ENCODE peak calls at places on chromosomes 13 and 19, in seven cellular contexts. One of them, this sample, is unnamed.

GRCh38 chr13:40910324-40911050 is 108.6 kb downstream of the ELF1 start:
- DNase-seq in colonic mucosa: no peak
- DNase-seq in adrenal gland: no peak
- DNase-seq in progenitor cell of endocrine pancreas: no peak
- DNase-seq in HCT116: no peak
- DNase-seq in type B pancreatic cell: no peak
- DNase-seq in tibial nerve: no peak
- DNase-seq in this sample: no peak

GRCh38 chr13:47306991-47307390 is 410.1 kb upstream of the HTR2A start:
- DNase-seq in colonic mucosa: no peak
- DNase-seq in adrenal gland: no peak
- DNase-seq in progenitor cell of endocrine pancreas: no peak
- DNase-seq in HCT116: no peak
- DNase-seq in type B pancreatic cell: no peak
- DNase-seq in tibial nerve: no peak
- DNase-seq in this sample: no peak

GRCh38 chr13:25943081-25943480 is 108.7 kb downstream of the SHISA2 start:
- DNase-seq in colonic mucosa: no peak
- DNase-seq in adrenal gland: no peak
- DNase-seq in progenitor cell of endocrine pancreas: no peak
- DNase-seq in HCT116: no peak
- DNase-seq in type B pancreatic cell: no peak
- DNase-seq in tibial nerve: no peak
- DNase-seq in this sample: no peak

GRCh38 chr13:40170982-40171381 is 495.5 kb downstream of the FOXO1 start:
- DNase-seq in colonic mucosa: no peak
- DNase-seq in adrenal gland: no peak
- DNase-seq in progenitor cell of endocrine pancreas: no peak
- DNase-seq in HCT116: peak; percentile 68
- DNase-seq in type B pancreatic cell: no peak
- DNase-seq in tibial nerve: no peak
- DNase-seq in this sample: no peak

GRCh38 chr13:97267418-97268059 is 45.4 kb downstream of the MBNL2 start:
- DNase-seq in colonic mucosa: no peak
- DNase-seq in adrenal gland: no peak
- DNase-seq in progenitor cell of endocrine pancreas: no peak
- DNase-seq in HCT116: no peak
- DNase-seq in type B pancreatic cell: no peak
- DNase-seq in tibial nerve: no peak
- DNase-seq in this sample: no peak

GRCh38 chr13:98658131-98658530 is 81.2 kb upstream of the STK24 start:
- DNase-seq in colonic mucosa: peak; percentile 38
- DNase-seq in adrenal gland: no peak
- DNase-seq in progenitor cell of endocrine pancreas: no peak
- DNase-seq in HCT116: no peak
- DNase-seq in type B pancreatic cell: no peak
- DNase-seq in tibial nerve: no peak
- DNase-seq in this sample: no peak

GRCh38 chr13:46852168-46852567 is 44.7 kb downstream of the HTR2A start:
- DNase-seq in colonic mucosa: no peak
- DNase-seq in adrenal gland: no peak
- DNase-seq in progenitor cell of endocrine pancreas: no peak
- DNase-seq in HCT116: no peak
- DNase-seq in type B pancreatic cell: no peak
- DNase-seq in tibial nerve: no peak
- DNase-seq in this sample: no peak

GRCh38 chr19:49380391-49380790 is 7.7 kb upstream of the KASH5 start:
- DNase-seq in colonic mucosa: no peak
- DNase-seq in adrenal gland: no peak
- DNase-seq in progenitor cell of endocrine pancreas: no peak
- DNase-seq in HCT116: no peak
- DNase-seq in type B pancreatic cell: no peak
- DNase-seq in tibial nerve: no peak
- DNase-seq in this sample: no peak

GRCh38 chr19:29832801-29833200 is 21.0 kb downstream of the CCNE1 start:
- DNase-seq in colonic mucosa: no peak
- DNase-seq in adrenal gland: no peak
- DNase-seq in progenitor cell of endocrine pancreas: no peak
- DNase-seq in HCT116: no peak
- DNase-seq in type B pancreatic cell: no peak
- DNase-seq in tibial nerve: no peak
- DNase-seq in this sample: no peak

GRCh38 chr13:101449971-101450748 is 2.3 kb upstream of the ITGBL1 start:
- DNase-seq in colonic mucosa: no peak
- DNase-seq in adrenal gland: no peak
- DNase-seq in progenitor cell of endocrine pancreas: no peak
- DNase-seq in HCT116: peak; percentile 42
- DNase-seq in type B pancreatic cell: no peak
- DNase-seq in tibial nerve: no peak
- DNase-seq in this sample: no peak

GRCh38 chr13:70568571-70568970 is 460.3 kb upstream of the KLHL1 start:
- DNase-seq in colonic mucosa: peak; percentile 21
- DNase-seq in adrenal gland: no peak
- DNase-seq in progenitor cell of endocrine pancreas: no peak
- DNase-seq in HCT116: peak; percentile 19
- DNase-seq in type B pancreatic cell: no peak
- DNase-seq in tibial nerve: peak; percentile 55
- DNase-seq in this sample: no peak

GRCh38 chr19:47719047-47719885 is 6.0 kb downstream of the EHD2 start:
- DNase-seq in colonic mucosa: peak; percentile 61
- DNase-seq in adrenal gland: peak; percentile 94
- DNase-seq in progenitor cell of endocrine pancreas: no peak
- DNase-seq in HCT116: no peak
- DNase-seq in type B pancreatic cell: no peak
- DNase-seq in tibial nerve: peak; percentile 79
- DNase-seq in this sample: peak; percentile 47

GRCh38 chr13:105410602-105411001 is 1124.9 kb downstream of the EFNB2 start:
- DNase-seq in colonic mucosa: peak; percentile 69
- DNase-seq in adrenal gland: peak; percentile 64
- DNase-seq in progenitor cell of endocrine pancreas: peak; percentile 11
- DNase-seq in HCT116: peak; percentile 23
- DNase-seq in type B pancreatic cell: no peak
- DNase-seq in tibial nerve: peak; percentile 47
- DNase-seq in this sample: no peak

GRCh38 chr13:44106231-44107152 is 226.8 kb downstream of the LACC1 start:
- DNase-seq in colonic mucosa: no peak
- DNase-seq in adrenal gland: no peak
- DNase-seq in progenitor cell of endocrine pancreas: no peak
- DNase-seq in HCT116: no peak
- DNase-seq in type B pancreatic cell: no peak
- DNase-seq in tibial nerve: peak; percentile 17
- DNase-seq in this sample: no peak

GRCh38 chr19:916645-917322 is 349 bp upstream of the KISS1R start:
- DNase-seq in colonic mucosa: no peak
- DNase-seq in adrenal gland: no peak
- DNase-seq in progenitor cell of endocrine pancreas: no peak
- DNase-seq in HCT116: no peak
- DNase-seq in type B pancreatic cell: peak; percentile 70
- DNase-seq in tibial nerve: no peak
- DNase-seq in this sample: no peak

GRCh38 chr13:30908416-30908980 is 2.4 kb downstream of the MEDAG start:
- DNase-seq in colonic mucosa: no peak
- DNase-seq in adrenal gland: peak; percentile 33
- DNase-seq in progenitor cell of endocrine pancreas: no peak
- DNase-seq in HCT116: no peak
- DNase-seq in type B pancreatic cell: no peak
- DNase-seq in tibial nerve: peak; percentile 55
- DNase-seq in this sample: no peak

GRCh38 chr13:99288069-99288468 is 19.1 kb downstream of the GPR183 start:
- DNase-seq in colonic mucosa: no peak
- DNase-seq in adrenal gland: no peak
- DNase-seq in progenitor cell of endocrine pancreas: no peak
- DNase-seq in HCT116: no peak
- DNase-seq in type B pancreatic cell: no peak
- DNase-seq in tibial nerve: no peak
- DNase-seq in this sample: no peak

GRCh38 chr19:19134687-19135158 is 3.6 kb downstream of the TMEM161A start:
- DNase-seq in colonic mucosa: peak; percentile 34
- DNase-seq in adrenal gland: peak; percentile 38
- DNase-seq in progenitor cell of endocrine pancreas: peak; percentile 40
- DNase-seq in HCT116: no peak
- DNase-seq in type B pancreatic cell: no peak
- DNase-seq in tibial nerve: no peak
- DNase-seq in this sample: no peak

GRCh38 chr13:23418776-23419683 is 14.5 kb downstream of the SACS start:
- DNase-seq in colonic mucosa: no peak
- DNase-seq in adrenal gland: no peak
- DNase-seq in progenitor cell of endocrine pancreas: no peak
- DNase-seq in HCT116: no peak
- DNase-seq in type B pancreatic cell: no peak
- DNase-seq in tibial nerve: no peak
- DNase-seq in this sample: no peak

GRCh38 chr19:37401078-37401477 is 30.2 kb downstream of the ZNF527 start:
- DNase-seq in colonic mucosa: no peak
- DNase-seq in adrenal gland: no peak
- DNase-seq in progenitor cell of endocrine pancreas: no peak
- DNase-seq in HCT116: no peak
- DNase-seq in type B pancreatic cell: no peak
- DNase-seq in tibial nerve: no peak
- DNase-seq in this sample: no peak

GRCh38 chr19:51703655-51704515 is 10.8 kb downstream of the SPACA6 start:
- DNase-seq in colonic mucosa: peak; percentile 98
- DNase-seq in adrenal gland: peak; percentile 96
- DNase-seq in progenitor cell of endocrine pancreas: peak; percentile 91
- DNase-seq in HCT116: peak; percentile 80
- DNase-seq in type B pancreatic cell: peak; percentile 96
- DNase-seq in tibial nerve: peak; percentile 98
- DNase-seq in this sample: peak; percentile 96
- TF ChIP-seq CTCF in colonic mucosa: peak; percentile 24
- TF ChIP-seq CTCF in adrenal gland: peak; percentile 34
- TF ChIP-seq CTCF in progenitor cell of endocrine pancreas: peak; percentile 63
- TF ChIP-seq CTCF in HCT116: no peak
- TF ChIP-seq CTCF in type B pancreatic cell: peak; percentile 66
- TF ChIP-seq CTCF in tibial nerve: peak; percentile 32
- TF ChIP-seq CTCF in this sample: no peak

GRCh38 chr19:42122691-42123607 is 9.3 kb downstream of the POU2F2 start:
- DNase-seq in colonic mucosa: no peak
- DNase-seq in adrenal gland: no peak
- DNase-seq in progenitor cell of endocrine pancreas: no peak
- DNase-seq in HCT116: no peak
- DNase-seq in type B pancreatic cell: no peak
- DNase-seq in tibial nerve: no peak
- DNase-seq in this sample: no peak
- TF ChIP-seq CTCF in colonic mucosa: no peak
- TF ChIP-seq CTCF in adrenal gland: no peak
- TF ChIP-seq CTCF in progenitor cell of endocrine pancreas: no peak
- TF ChIP-seq CTCF in HCT116: no peak
- TF ChIP-seq CTCF in type B pancreatic cell: no peak
- TF ChIP-seq CTCF in tibial nerve: no peak
- TF ChIP-seq CTCF in this sample: no peak

GRCh38 chr13:39047560-39047959 is 9.3 kb downstream of the NHLRC3 start:
- DNase-seq in colonic mucosa: no peak
- DNase-seq in adrenal gland: no peak
- DNase-seq in progenitor cell of endocrine pancreas: no peak
- DNase-seq in HCT116: no peak
- DNase-seq in type B pancreatic cell: no peak
- DNase-seq in tibial nerve: no peak
- DNase-seq in this sample: no peak
- TF ChIP-seq CTCF in colonic mucosa: no peak
- TF ChIP-seq CTCF in adrenal gland: no peak
- TF ChIP-seq CTCF in progenitor cell of endocrine pancreas: peak; percentile 43
- TF ChIP-seq CTCF in HCT116: no peak
- TF ChIP-seq CTCF in type B pancreatic cell: peak; percentile 40
- TF ChIP-seq CTCF in tibial nerve: no peak
- TF ChIP-seq CTCF in this sample: no peak

DNA sequence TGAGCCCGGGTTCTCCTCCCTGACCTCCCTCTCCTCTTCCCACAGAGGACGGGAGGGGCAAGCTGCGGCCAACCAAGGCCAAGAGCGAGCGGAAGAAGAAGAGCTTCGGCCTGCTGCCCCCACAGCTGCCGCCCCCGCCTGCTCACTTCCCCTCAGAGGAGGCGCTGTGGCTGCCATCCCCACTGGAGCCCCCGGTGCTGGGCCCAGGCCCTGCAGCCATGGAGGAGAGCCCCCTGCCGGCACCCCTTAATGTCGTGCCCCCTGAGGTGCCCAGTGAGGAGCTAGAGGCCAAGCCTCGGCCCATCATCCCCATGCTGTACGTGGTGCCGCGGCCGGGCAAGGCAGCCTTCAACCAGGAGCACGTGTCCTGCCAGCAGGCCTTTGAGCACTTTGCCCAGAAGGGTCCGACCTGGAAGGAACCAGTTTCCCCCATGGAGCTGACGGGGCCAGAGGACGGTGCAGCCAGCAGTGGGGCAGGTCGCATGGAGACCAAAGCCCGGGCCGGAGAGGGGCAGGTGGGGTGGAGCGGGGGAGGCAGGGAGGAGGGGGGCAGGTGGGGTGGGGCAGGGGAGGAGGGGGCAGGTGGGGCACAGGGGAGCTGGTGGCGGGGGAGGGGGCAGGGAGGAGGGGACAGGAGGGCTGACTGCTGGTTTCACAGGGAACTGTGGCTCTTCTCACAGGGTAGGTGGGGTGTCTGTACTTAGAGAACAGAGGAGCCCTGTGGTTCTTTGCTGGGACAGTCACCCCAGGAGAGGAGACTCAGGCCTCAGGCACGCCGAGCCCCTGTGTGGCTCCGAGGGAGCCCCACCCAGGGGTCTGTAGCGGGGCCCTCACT is 162.3 kb downstream of the KDM4B start:
- DNase-seq in colonic mucosa: no peak
- DNase-seq in adrenal gland: no peak
- DNase-seq in progenitor cell of endocrine pancreas: no peak
- DNase-seq in HCT116: no peak
- DNase-seq in type B pancreatic cell: no peak
- DNase-seq in tibial nerve: no peak
- DNase-seq in this sample: no peak
- TF ChIP-seq CTCF in colonic mucosa: no peak
- TF ChIP-seq CTCF in adrenal gland: no peak
- TF ChIP-seq CTCF in progenitor cell of endocrine pancreas: no peak
- TF ChIP-seq CTCF in HCT116: no peak
- TF ChIP-seq CTCF in type B pancreatic cell: no peak
- TF ChIP-seq CTCF in tibial nerve: no peak
- TF ChIP-seq CTCF in this sample: no peak

DNA sequence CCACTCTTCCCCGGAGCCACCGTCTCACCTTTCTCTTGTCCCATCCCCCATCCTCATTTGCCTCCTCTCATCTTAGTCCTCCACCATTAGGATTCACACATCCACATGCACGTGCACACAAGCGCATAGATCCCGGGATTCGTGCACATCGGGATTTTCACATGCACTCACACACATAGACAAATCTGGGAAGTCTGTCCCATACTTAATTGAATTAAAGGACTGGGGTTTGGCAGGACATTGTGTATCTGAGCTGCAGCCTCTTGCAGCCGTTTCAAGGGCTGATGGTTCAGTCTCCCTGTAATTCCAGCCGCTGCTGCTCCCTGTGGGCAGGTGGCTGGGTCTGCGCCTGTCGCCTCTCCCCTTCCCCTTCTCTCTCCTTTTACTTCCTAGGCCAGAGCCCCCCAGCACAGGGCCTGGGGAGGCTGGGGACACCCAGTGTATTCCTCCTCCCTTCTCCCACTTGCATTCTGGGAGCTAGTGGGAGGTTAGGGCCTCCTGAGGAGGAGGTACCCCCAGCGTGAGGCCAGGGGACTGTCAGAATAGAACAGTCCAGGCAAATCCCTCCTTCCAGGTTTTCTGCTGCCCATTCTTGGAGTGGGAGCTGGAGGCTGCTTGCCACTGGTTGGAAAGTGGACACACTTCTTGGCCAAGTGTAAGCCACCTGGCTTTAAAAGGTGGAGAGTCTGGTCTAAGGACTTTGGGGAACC is 43.6 kb downstream of the LYL1 start:
- DNase-seq in colonic mucosa: no peak
- DNase-seq in adrenal gland: no peak
- DNase-seq in progenitor cell of endocrine pancreas: no peak
- DNase-seq in HCT116: no peak
- DNase-seq in type B pancreatic cell: no peak
- DNase-seq in tibial nerve: peak; percentile 49
- DNase-seq in this sample: no peak
- TF ChIP-seq CTCF in colonic mucosa: no peak
- TF ChIP-seq CTCF in adrenal gland: no peak
- TF ChIP-seq CTCF in progenitor cell of endocrine pancreas: no peak
- TF ChIP-seq CTCF in HCT116: no peak
- TF ChIP-seq CTCF in type B pancreatic cell: peak; percentile 16
- TF ChIP-seq CTCF in tibial nerve: no peak
- TF ChIP-seq CTCF in this sample: no peak

This sample was measured in omental fat pad.